ENCODE peak calls at places on chromosomes 5 and 9, in four cellular contexts. Y, E, F and S are unnamed samples.

GRCh38 chr9:942805-943580 is 33.5 kb upstream of the DMRT3 start:
- DNase-seq in Y (no peak), E (no peak), F (no peak), S (no peak)

GRCh38 chr5:123571927-123572326 is 60.0 kb downstream of the CSNK1G3 start:
- DNase-seq in E (no peak), F (no peak), Y (no peak), S (no peak)

GRCh38 chr5:78638423-78638822 is 10.1 kb downstream of the LHFPL2 start:
- DNase-seq in Y (no peak), F (no peak), E (peak; percentile 56), S (no peak)

GRCh38 chr9:34457266-34458012 is 931 bp downstream of the FAM219A start:
- DNase-seq in F (no peak), E (no peak), Y (peak; percentile 24), S (peak; percentile 68)

GRCh38 chr5:132003170-132003744 is 8.2 kb downstream of the ACSL6 start:
- DNase-seq in Y (peak; percentile 38), E (peak; percentile 94), F (no peak), S (peak; percentile 68)

GRCh38 chr5:135452366-135453030 is 347 bp upstream of the TIFAB start:
- DNase-seq in E (no peak), F (no peak), Y (no peak), S (peak; percentile 1)

GRCh38 chr9:134922066-134922931 is 4.6 kb upstream of the FCN1 start:
- DNase-seq in Y (no peak), F (no peak), E (no peak), S (no peak)

GRCh38 chr9:132849168-132849831 is 28.8 kb downstream of the AK8 start:
- DNase-seq in Y (no peak), E (no peak), F (no peak), S (no peak)

GRCh38 chr9:108743901-108744371 is 111.8 kb downstream of the ACTL7B start:
- DNase-seq in E (peak; percentile 91), F (no peak), Y (no peak), S (no peak)

GRCh38 chr9:36765077-36765390 is 192.3 kb downstream of the MELK start:
- DNase-seq in Y (no peak), E (no peak), F (no peak), S (no peak)

GRCh38 chr5:172713113-172713808 is 57.7 kb downstream of the DUSP1 start:
- DNase-seq in F (no peak), Y (peak; percentile 77), E (no peak), S (peak; percentile 80)

GRCh38 chr5:134082264-134082992 is 32.1 kb upstream of the TCF7 start:
- DNase-seq in Y (no peak), F (no peak), E (no peak), S (no peak)

GRCh38 chr5:154118832-154119442 is 71.6 kb upstream of the GALNT10 start:
- DNase-seq in F (no peak), E (no peak), Y (no peak), S (no peak)

GRCh38 chr9:127761061-127761460 is 17.4 kb downstream of the SH2D3C start:
- DNase-seq in Y (no peak), F (no peak), E (no peak), S (no peak)

GRCh38 chr9:121596515-121596914 is 54.9 kb upstream of the DAB2IP start:
- DNase-seq in F (no peak), Y (no peak), E (no peak), S (no peak)

GRCh38 chr9:68822596-68823165 is 117.6 kb downstream of the PIP5K1B start:
- DNase-seq in F (no peak), Y (no peak), E (no peak), S (no peak)

GRCh38 chr5:90294604-90295003 is 115.0 kb downstream of the CETN3 start:
- DNase-seq in Y (no peak), F (no peak), E (peak; percentile 13), S (peak; percentile 33)

GRCh38 chr5:155729684-155730059 is 597.3 kb upstream of the SGCD start:
- DNase-seq in Y (no peak), E (no peak), F (no peak), S (peak; percentile 25)

GRCh38 chr5:1548702-1549523 is 25.2 kb upstream of the LPCAT1 start:
- DNase-seq in Y (no peak), E (no peak), F (no peak), S (no peak)

GRCh38 chr9:78115073-78115472 is 83.5 kb upstream of the GNAQ start:
- DNase-seq in Y (peak; percentile 21), E (peak; percentile 23), F (no peak), S (no peak)

GRCh38 chr9:113486327-113486726 is 22.8 kb downstream of the RGS3 start:
- DNase-seq in E (no peak), Y (no peak), F (no peak), S (no peak)

GRCh38 chr5:94174748-94175411 is 433.5 kb upstream of the POU5F2 start:
- DNase-seq in Y (no peak), F (no peak), E (no peak), S (no peak)

GRCh38 chr9:124629600-124629999 is 122.4 kb upstream of the NR5A1 start:
- DNase-seq in F (no peak), E (no peak), Y (no peak), S (no peak)

GRCh38 chr5:17839848-17840247 is 205.6 kb downstream of the TAF11L14 start:
- DNase-seq in F (no peak), E (no peak), Y (no peak), S (no peak)

GRCh38 chr9:121454972-121455371 is 44.7 kb downstream of the GGTA1 start:
- DNase-seq in Y (no peak), E (no peak), F (no peak), S (no peak)

GRCh38 chr5:176780951-176781350 is 29.4 kb upstream of the UNC5A start:
- DNase-seq in E (peak; percentile 27), Y (no peak), F (no peak), S (no peak)

GRCh38 chr9:4235951-4236804 is 63.7 kb downstream of the GLIS3 start:
- DNase-seq in E (peak; percentile 27), F (no peak), Y (no peak), S (no peak)

GRCh38 chr5:181189363-181189961 is 15.5 kb downstream of the TRIM7 start:
- DNase-seq in E (no peak), Y (no peak), F (no peak), S (no peak)

GRCh38 chr5:29485333-29485732 is 1708.2 kb upstream of the CDH6 start:
- DNase-seq in F (no peak), E (no peak), Y (no peak), S (no peak)

GRCh38 chr5:98796197-98796972 is 22.9 kb downstream of the RGMB start:
- DNase-seq in E (peak; percentile 62), F (no peak), Y (peak; percentile 53), S (peak; percentile 56)

GRCh38 chr9:73009649-73010288 is 56.9 kb upstream of the ALDH1A1 start:
- DNase-seq in E (no peak), Y (peak; percentile 29), F (no peak), S (no peak)

GRCh38 chr5:20229286-20230005 is 241.4 kb upstream of the CDH18 start:
- DNase-seq in Y (no peak), F (no peak), E (no peak), S (no peak)

GRCh38 chr5:94700592-94700991 is 82.1 kb downstream of the SLF1 start:
- DNase-seq in E (no peak), Y (no peak), F (peak; percentile 33), S (no peak)

GRCh38 chr5:142428773-142429473 is 104.1 kb upstream of the SPRY4 start:
- DNase-seq in Y (no peak), E (no peak), F (no peak), S (no peak)

GRCh38 chr5:61313960-61314681 is 17.9 kb upstream of the ZSWIM6 start:
- DNase-seq in F (no peak), Y (no peak), E (no peak), S (no peak)

GRCh38 chr9:83701769-83702168 is 6.0 kb downstream of the UBQLN1 start:
- DNase-seq in E (no peak), F (no peak), Y (no peak), S (no peak)

GRCh38 chr5:53418409-53418808 is 62.0 kb upstream of the FST start:
- DNase-seq in Y (no peak), F (no peak), E (no peak), S (no peak)
- TF ChIP-seq CBFB in Y (no peak), F (no peak), E (no peak), S (no peak)

GRCh38 chr5:81825237-81825636 is 74.3 kb upstream of the SSBP2 start:
- DNase-seq in F (no peak), E (no peak), Y (no peak), S (no peak)
- TF ChIP-seq CBFB in F (no peak), E (no peak), Y (no peak), S (no peak)

GRCh38 chr9:18861599-18862546 is 171.1 kb downstream of the SAXO1 start:
- DNase-seq in F (no peak), E (no peak), Y (no peak), S (peak; percentile 38)
- TF ChIP-seq CBFB in F (no peak), E (no peak), Y (no peak), S (no peak)

DNA sequence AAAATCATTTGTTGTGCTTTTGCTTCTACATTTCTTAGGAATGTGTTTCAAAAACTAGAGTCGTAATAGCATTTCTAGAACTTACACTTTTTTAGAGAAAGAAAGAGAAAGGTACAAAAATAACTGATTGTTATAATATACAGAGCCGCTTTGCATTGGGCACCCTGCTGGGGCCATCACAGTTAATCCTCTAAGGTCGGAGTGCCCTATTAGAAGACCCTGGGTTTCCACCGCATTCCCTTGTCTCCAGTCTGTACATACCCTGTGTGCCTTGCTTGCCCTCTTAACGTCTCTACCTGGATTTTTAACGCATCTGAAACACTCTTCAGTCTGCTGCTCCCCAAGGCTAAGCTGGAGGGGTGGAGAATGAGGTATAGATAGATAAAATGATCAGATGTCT is 1.3 kb downstream of the MARVELD2 start:
- DNase-seq in Y (no peak), F (no peak), E (no peak), S (no peak)
- TF ChIP-seq CBFB in Y (no peak), F (no peak), E (no peak), S (no peak)

GRCh38 chr5:101370240-101370639 is 467.2 kb upstream of the ST8SIA4 start:
- DNase-seq in Y (no peak), F (no peak), E (no peak), S (no peak)

GRCh38 chr5:101362067-101362466 is 459.0 kb upstream of the ST8SIA4 start:
- DNase-seq in E (no peak), Y (no peak), F (no peak), S (no peak)

GRCh38 chr5:101364469-101364868 is 461.4 kb upstream of the ST8SIA4 start:
- DNase-seq in Y (no peak), E (no peak), F (no peak), S (no peak)
- TF ChIP-seq CBFB in Y (no peak), E (no peak), F (no peak), S (no peak)

GRCh38 chr9:97395745-97396144 is 16.2 kb upstream of the TDRD7 start:
- DNase-seq in E (no peak), F (no peak), Y (no peak), S (no peak)

GRCh38 chr9:97394881-97395280 is 17.0 kb upstream of the TDRD7 start:
- DNase-seq in E (peak; percentile 85), F (no peak), Y (no peak), S (no peak)

GRCh38 chr9:97396256-97396655 is 15.6 kb upstream of the TDRD7 start:
- DNase-seq in F (no peak), Y (no peak), E (no peak), S (no peak)

GRCh38 chr9:97398999-97399758 is 12.7 kb upstream of the TDRD7 start:
- DNase-seq in Y (peak; percentile 78), E (peak; percentile 54), F (no peak), S (peak; percentile 83)

GRCh38 chr9:97397220-97397619 is 14.7 kb upstream of the TDRD7 start:
- DNase-seq in Y (no peak), F (peak; percentile 66), E (no peak), S (no peak)
- TF ChIP-seq CBFB in Y (no peak), F (peak; percentile 75), E (no peak), S (no peak)